ENCODE peak calls at places on chromosomes 7 and 10, in seven cellular contexts. H is amygdala, U is HS-5, R is GM13977, Q is fibroblast of villous mesenchyme, B is NCI-H1694, V is cardiac fibroblast. D is an unnamed sample.
A peak's percentile ranks its signal among the peaks of the same experiment; 100 is the strongest.

GRCh38 chr7:36128448-36129047 is 24.5 kb upstream of the EEPD1 start:
- DNase-seq in B (peak; percentile 77), U (peak; percentile 84), Q (peak; percentile 92), V (peak; percentile 88), R (no peak), H (peak; percentile 25), D (no peak)

GRCh38 chr10:22243321-22243720 is 25.5 kb upstream of the EBLN1 start:
- DNase-seq in U (no peak), H (no peak), Q (no peak), V (no peak), B (no peak), R (no peak), D (no peak)

GRCh38 chr7:88500146-88500545 is 193.5 kb upstream of the STEAP4 start:
- DNase-seq in U (no peak), R (no peak), V (no peak), B (no peak), H (no peak), Q (no peak), D (no peak)

GRCh38 chr7:101315336-101315735 is 6.3 kb downstream of the IFT22 start:
- DNase-seq in H (no peak), U (no peak), V (peak; percentile 69), Q (peak; percentile 40), R (peak; percentile 73), B (peak; percentile 34), D (peak; percentile 40)

GRCh38 chr7:117008849-117009531 is 55.7 kb downstream of the ST7 start:
- DNase-seq in B (no peak), V (peak; percentile 55), H (no peak), U (no peak), R (no peak), Q (peak; percentile 87), D (peak; percentile 30)

GRCh38 chr7:134991469-134992339 is 5.4 kb downstream of the AGBL3 start:
- DNase-seq in R (no peak), Q (no peak), B (no peak), V (peak; percentile 15), H (no peak), U (no peak), D (no peak)

GRCh38 chr7:138980575-138981285 is 459 bp downstream of the KIAA1549 start:
- DNase-seq in Q (no peak), B (no peak), U (no peak), V (no peak), H (no peak), R (peak; percentile 33), D (peak; percentile 11)

GRCh38 chr10:99393036-99393435 is 37.4 kb downstream of the GOT1 start:
- DNase-seq in B (no peak), U (no peak), V (no peak), Q (no peak), H (no peak), R (no peak), D (no peak)

GRCh38 chr10:82609845-82610244 is 734.9 kb downstream of the NRG3 start:
- DNase-seq in R (no peak), H (no peak), Q (no peak), U (no peak), V (no peak), B (no peak), D (no peak)

GRCh38 chr7:79398145-79398749 is 55.2 kb downstream of the MAGI2 start:
- DNase-seq in B (no peak), V (no peak), Q (no peak), R (no peak), H (no peak), U (no peak), D (no peak)

GRCh38 chr10:62054825-62055224 is 153.3 kb downstream of the ARID5B start:
- DNase-seq in R (no peak), V (no peak), B (no peak), H (no peak), Q (no peak), U (no peak), D (no peak)

GRCh38 chr10:103227416-103227815 is 18.3 kb upstream of the RPEL1 start:
- DNase-seq in B (no peak), V (no peak), R (no peak), Q (no peak), H (no peak), U (no peak), D (no peak)

GRCh38 chr10:108060246-108060645 is 895.7 kb upstream of the SORCS1 start:
- DNase-seq in H (no peak), U (peak; percentile 15), B (no peak), Q (no peak), V (no peak), R (no peak), D (no peak)

GRCh38 chr7:6346581-6346980 is 74.2 kb upstream of the CYTH3 start:
- DNase-seq in H (no peak), B (no peak), U (no peak), R (no peak), V (no peak), Q (no peak), D (no peak)

GRCh38 chr7:128879461-128879938 is 16.8 kb downstream of the ATP6V1F start:
- DNase-seq in Q (no peak), H (no peak), V (no peak), R (no peak), U (no peak), B (no peak), D (no peak)

GRCh38 chr7:522071-522937 is 2.7 kb upstream of the PDGFA start:
- DNase-seq in H (peak; percentile 44), Q (peak; percentile 78), U (no peak), V (peak; percentile 61), R (peak; percentile 78), B (no peak), D (peak; percentile 22)

GRCh38 chr10:49072166-49072885 is 43.0 kb downstream of the VSTM4 start:
- DNase-seq in B (no peak), H (no peak), V (no peak), U (no peak), Q (no peak), R (no peak), D (no peak)

D was measured in immature natural killer cell.